ENCODE peak calls at places on chromosomes 13 and 19, in five cellular contexts. S is A549; D is heart left ventricle; K is uterus; N is CD8-positive, alpha-beta T cell. G is an unnamed sample. For H3K4me1, the result is how much of the 10 kb centered on the place peaks cover.

GRCh38 chr13:78046349-78046748 is 127.7 kb upstream of the EDNRB start:
- DNase-seq in S (no peak), D (no peak), K (no peak), N (no peak), G (no peak)

GRCh38 chr13:27955192-27955591 is 13.9 kb downstream of the CDX2 start:
- DNase-seq in S (no peak), D (no peak), K (no peak), N (no peak), G (no peak)

GRCh38 chr13:112160558-112160957 is 93.6 kb downstream of the SOX1 start:
- DNase-seq in S (no peak), D (no peak), K (no peak), N (no peak), G (no peak)

GRCh38 chr13:44921931-44922758 is 67.1 kb downstream of the NUFIP1 start:
- DNase-seq in S (peak), D (no peak), K (peak), N (no peak), G (peak)

GRCh38 chr19:50190439-50190891 is 13.0 kb upstream of the MYH14 start:
- DNase-seq in S (no peak), D (no peak), K (no peak), N (no peak), G (no peak)

GRCh38 chr13:65597839-65598818 is 1632.0 kb downstream of the PCDH9 start:
- DNase-seq in S (no peak), D (no peak), K (no peak), N (no peak), G (no peak)

GRCh38 chr19:42511340-42511739 is 16.9 kb downstream of the CEACAM1 start:
- DNase-seq in S (no peak), D (no peak), K (no peak), N (no peak), G (no peak)

GRCh38 chr13:50990540-50991506 is 81.2 kb downstream of the RNASEH2B start:
- DNase-seq in S (no peak), D (no peak), K (peak), N (no peak), G (no peak)

GRCh38 chr13:114339779-114340534 is 25.7 kb downstream of the CHAMP1 start:
- DNase-seq in S (peak), D (no peak), K (no peak), N (no peak), G (peak)

GRCh38 chr19:6431891-6432290 is 1.7 kb downstream of the SLC25A41 start:
- DNase-seq in S (no peak), D (no peak), K (no peak), N (no peak), G (no peak)

GRCh38 chr13:51937320-51938290 is 73.6 kb downstream of the ATP7B start:
- DNase-seq in S (no peak), D (no peak), K (no peak), N (no peak), G (no peak)

GRCh38 chr13:98242403-98242802 is 65.3 kb upstream of the RNF113B start:
- DNase-seq in S (no peak), D (no peak), K (no peak), N (no peak), G (no peak)
- H3K4me1 ChIP-seq in S (under half), D (under half), K (under half), N (under half), G (under half)

GRCh38 chr13:109761695-109762094 is 24.7 kb downstream of the IRS2 start:
- DNase-seq in S (no peak), D (no peak), K (no peak), N (no peak), G (no peak)

GRCh38 chr13:109762791-109763190 is 23.6 kb downstream of the IRS2 start:
- DNase-seq in S (no peak), D (no peak), K (no peak), N (no peak), G (no peak)

GRCh38 chr13:109767023-109767422 is 19.4 kb downstream of the IRS2 start:
- DNase-seq in S (no peak), D (no peak), K (no peak), N (no peak), G (peak)

GRCh38 chr13:109764474-109765292 is 21.7 kb downstream of the IRS2 start:
- DNase-seq in S (no peak), D (no peak), K (no peak), N (no peak), G (peak)

DNA sequence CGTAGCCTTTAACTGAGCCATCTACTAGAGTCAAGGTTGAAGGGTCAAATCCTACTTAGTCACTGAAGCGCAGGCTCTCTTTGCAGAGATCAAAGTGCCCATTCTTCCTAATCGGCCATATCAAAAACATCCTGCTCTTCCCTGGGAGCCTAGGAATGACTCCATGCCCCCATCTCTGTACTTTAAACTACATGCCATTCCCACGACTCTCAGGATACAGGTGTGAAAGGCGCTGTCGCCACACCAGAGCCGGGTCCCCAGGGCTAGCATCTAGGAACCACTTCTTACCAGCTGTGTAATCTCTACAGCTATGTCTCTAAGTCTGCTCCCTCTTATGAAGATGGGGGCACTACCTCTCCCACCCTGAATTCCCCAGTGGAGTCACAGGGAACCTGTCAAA is 22.3 kb downstream of the IRS2 start:
- DNase-seq in S (no peak), D (no peak), K (no peak), N (no peak), G (no peak)
- H3K4me1 ChIP-seq in S (under half), D (under half), K (under half), N (under half), G (under half)

GRCh38 chr19:45231891-45232290 is 13.3 kb downstream of the EXOC3L2 start:
- DNase-seq in S (no peak), D (no peak), K (no peak), N (no peak), G (no peak)
- H3K4me1 ChIP-seq in S (under half), D (under half), K (under half), N (under half), G (under half)

DNA sequence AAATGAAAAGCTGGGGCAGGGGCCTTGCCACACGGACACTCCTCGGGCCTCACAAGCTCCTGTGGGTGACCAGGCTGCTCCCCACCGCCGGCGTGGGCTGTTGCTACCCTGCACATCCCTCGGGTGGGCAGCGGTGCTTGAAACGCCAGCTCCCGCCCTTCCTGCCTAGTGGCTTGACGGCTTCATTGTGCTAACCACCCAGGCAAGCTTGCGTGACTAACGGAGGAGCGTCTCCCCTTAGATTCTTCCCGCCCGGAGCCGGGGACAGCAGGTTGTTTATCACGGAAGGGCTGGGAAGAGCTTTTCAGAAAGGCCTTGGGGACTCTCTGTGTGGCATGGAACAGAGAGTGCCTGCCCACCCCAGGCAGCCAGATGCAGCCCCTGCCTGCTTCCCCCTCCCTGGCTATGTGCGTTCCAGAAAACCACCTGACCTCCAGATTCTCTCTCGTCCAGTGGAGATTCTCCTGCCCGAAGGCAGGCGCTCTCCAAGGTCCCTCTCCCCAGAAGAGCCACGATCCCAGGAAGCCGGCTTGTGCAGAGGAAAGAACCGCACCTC is 153.4 kb downstream of the KATNAL1 start:
- DNase-seq in S (no peak), D (peak), K (no peak), N (no peak), G (peak)
- H3K4me1 ChIP-seq in S (under half), D (under half), K (under half), N (under half), G (under half)

DNA sequence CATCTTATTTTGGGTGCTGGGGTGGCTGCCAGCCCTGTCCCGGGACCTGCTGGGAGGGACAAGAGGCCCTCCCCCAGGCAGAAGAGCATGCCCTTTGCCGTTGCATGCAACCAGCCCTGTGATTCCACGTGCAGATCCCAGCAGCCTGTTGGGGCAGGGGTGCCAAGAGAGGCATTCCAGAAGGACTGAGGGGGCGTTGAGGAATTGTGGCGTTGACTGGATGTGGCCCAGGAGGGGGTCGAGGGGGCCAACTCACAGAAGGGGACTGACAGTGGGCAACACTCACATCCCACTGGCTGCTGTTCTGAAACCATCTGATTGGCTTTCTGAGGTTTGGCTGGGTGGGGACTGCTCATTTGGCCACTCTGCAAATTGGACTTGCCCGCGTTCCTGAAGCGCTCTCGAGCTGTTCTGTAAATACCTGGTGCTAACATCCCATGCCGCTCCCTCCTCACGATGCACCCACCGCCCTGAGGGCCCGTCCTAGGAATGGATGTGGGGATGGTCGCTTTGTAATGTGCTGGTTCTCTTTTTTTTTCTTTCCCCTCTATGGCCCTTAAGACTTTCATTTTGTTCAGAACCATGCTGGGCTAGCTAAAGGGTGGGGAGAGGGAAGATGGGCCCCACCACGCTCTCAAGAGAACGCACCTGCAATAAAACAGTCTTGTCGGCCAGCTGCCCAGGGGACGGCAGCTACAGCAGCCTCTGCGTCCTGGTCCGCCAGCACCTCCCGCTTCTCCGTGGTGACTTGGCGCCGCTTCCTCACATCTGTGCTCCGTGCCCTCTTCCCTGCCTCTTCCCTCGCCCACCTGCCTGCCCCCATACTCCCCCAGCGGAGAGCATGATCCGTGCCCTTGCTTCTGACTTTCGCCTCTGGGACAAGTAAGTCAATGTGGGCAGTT is 8.6 kb downstream of the CALM3 start:
- DNase-seq in S (no peak), D (peak), K (no peak), N (no peak), G (no peak)
- H3K4me1 ChIP-seq in S (under half), D (under half), K (under half), N (under half), G (under half)

GRCh38 chr13:99688776-99689175 is 187.5 kb downstream of the TM9SF2 start:
- DNase-seq in S (no peak), D (no peak), K (no peak), N (no peak), G (no peak)
- H3K4me1 ChIP-seq in S (under half), D (under half), K (under half), N (under half), G (under half)

GRCh38 chr13:26658491-26658890 is 101.0 kb downstream of the WASF3 start:
- DNase-seq in S (no peak), D (no peak), K (no peak), N (no peak), G (no peak)

GRCh38 chr13:26660761-26661160 is 99.8 kb downstream of the GPR12 start:
- DNase-seq in S (no peak), D (no peak), K (no peak), N (no peak), G (no peak)

GRCh38 chr13:26656919-26657318 is 99.4 kb downstream of the WASF3 start:
- DNase-seq in S (no peak), D (no peak), K (no peak), N (no peak), G (no peak)

GRCh38 chr13:26658972-26659371 is 101.5 kb downstream of the WASF3 start:
- DNase-seq in S (no peak), D (no peak), K (no peak), N (no peak), G (no peak)

GRCh38 chr13:26660185-26660584 is 100.4 kb downstream of the GPR12 start:
- DNase-seq in S (no peak), D (no peak), K (no peak), N (no peak), G (no peak)
- H3K4me1 ChIP-seq in S (under half), D (under half), K (under half), N (under half), G (under half)

DNA sequence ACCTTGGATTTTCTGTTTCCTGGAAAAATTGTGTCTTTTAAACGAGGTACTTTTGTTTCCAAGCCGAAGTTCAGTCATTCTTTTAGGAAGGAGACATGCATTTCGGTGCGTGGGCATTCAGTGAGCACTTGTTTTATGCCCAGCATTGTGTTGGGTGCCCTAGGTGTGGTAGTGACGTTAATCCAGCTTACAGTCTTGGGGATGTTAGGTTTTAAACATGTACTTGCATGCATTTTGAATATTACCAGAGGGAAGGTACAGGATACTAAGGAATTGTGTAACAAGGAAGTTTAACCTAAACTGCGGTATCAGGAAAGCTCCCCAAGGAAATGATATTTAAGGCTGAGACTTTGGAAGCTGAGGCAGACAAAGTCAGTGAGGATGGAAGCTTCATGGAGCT is 66.3 kb downstream of the ARHGAP35 start:
- DNase-seq in S (no peak), D (no peak), K (no peak), N (no peak), G (no peak)
- H3K4me1 ChIP-seq in S (half or more), D (half or more), K (under half), N (under half), G (under half)

GRCh38 chr13:99192480-99192879 is 8.2 kb upstream of the UBAC2 start:
- DNase-seq in S (no peak), D (no peak), K (no peak), N (no peak), G (no peak)
- H3K4me1 ChIP-seq in S (under half), D (under half), K (under half), N (under half), G (under half)